ENCODE peak calls at places on chromosomes 4 and X, in six cellular contexts. One of them, this sample, is unnamed.
A peak's percentile ranks its signal among the peaks of the same experiment; 100 is the strongest.

GRCh38 chr4:24809376-24809775 is 14.0 kb downstream of the SOD3 start:
- DNase-seq in fibroblast of lung: no peak
- DNase-seq in esophagus squamous epithelium: no peak
- DNase-seq in thyroid gland: no peak
- DNase-seq in endothelial cell: no peak
- DNase-seq in CD4-positive, alpha-beta T cell: no peak
- DNase-seq in this sample: no peak

GRCh38 chr4:179836179-179837075 is 2394.2 kb upstream of the AGA start:
- DNase-seq in fibroblast of lung: peak; percentile 45
- DNase-seq in esophagus squamous epithelium: no peak
- DNase-seq in thyroid gland: no peak
- DNase-seq in endothelial cell: no peak
- DNase-seq in CD4-positive, alpha-beta T cell: no peak
- DNase-seq in this sample: no peak

GRCh38 chrX:11770320-11770719 is 12.3 kb downstream of the MSL3 start:
- DNase-seq in fibroblast of lung: peak; percentile 40
- DNase-seq in esophagus squamous epithelium: no peak
- DNase-seq in thyroid gland: peak; percentile 10
- DNase-seq in endothelial cell: peak; percentile 9
- DNase-seq in CD4-positive, alpha-beta T cell: no peak
- DNase-seq in this sample: peak; percentile 9

GRCh38 chr4:180380733-180381132 is 1862.5 kb upstream of the TENM3 start:
- DNase-seq in fibroblast of lung: peak; percentile 83
- DNase-seq in esophagus squamous epithelium: no peak
- DNase-seq in thyroid gland: no peak
- DNase-seq in endothelial cell: no peak
- DNase-seq in CD4-positive, alpha-beta T cell: no peak
- DNase-seq in this sample: peak; percentile 16

GRCh38 chrX:55335296-55335695 is 70.6 kb upstream of the PAGE3 start:
- DNase-seq in fibroblast of lung: no peak
- DNase-seq in esophagus squamous epithelium: no peak
- DNase-seq in thyroid gland: no peak
- DNase-seq in endothelial cell: no peak
- DNase-seq in CD4-positive, alpha-beta T cell: no peak
- DNase-seq in this sample: no peak

GRCh38 chr4:185346975-185347601 is 48.6 kb downstream of the LRP2BP start:
- DNase-seq in fibroblast of lung: peak; percentile 92
- DNase-seq in esophagus squamous epithelium: no peak
- DNase-seq in thyroid gland: no peak
- DNase-seq in endothelial cell: no peak
- DNase-seq in CD4-positive, alpha-beta T cell: no peak
- DNase-seq in this sample: no peak

GRCh38 chr4:1469596-1470392 is 63.6 kb upstream of the NKX1-1 start:
- DNase-seq in fibroblast of lung: no peak
- DNase-seq in esophagus squamous epithelium: no peak
- DNase-seq in thyroid gland: no peak
- DNase-seq in endothelial cell: no peak
- DNase-seq in CD4-positive, alpha-beta T cell: no peak
- DNase-seq in this sample: no peak

GRCh38 chrX:78321809-78322208 is 5.6 kb downstream of the CYSLTR1 start:
- DNase-seq in fibroblast of lung: no peak
- DNase-seq in esophagus squamous epithelium: no peak
- DNase-seq in thyroid gland: peak; percentile 3
- DNase-seq in endothelial cell: no peak
- DNase-seq in CD4-positive, alpha-beta T cell: peak; percentile 37
- DNase-seq in this sample: no peak

GRCh38 chr4:176380352-176381157 is 60.8 kb downstream of the SPCS3 start:
- DNase-seq in fibroblast of lung: no peak
- DNase-seq in esophagus squamous epithelium: no peak
- DNase-seq in thyroid gland: peak; percentile 40
- DNase-seq in endothelial cell: no peak
- DNase-seq in CD4-positive, alpha-beta T cell: no peak
- DNase-seq in this sample: peak; percentile 0

GRCh38 chr4:184347251-184348239 is 126.8 kb downstream of the IRF2 start:
- DNase-seq in fibroblast of lung: peak; percentile 74
- DNase-seq in esophagus squamous epithelium: no peak
- DNase-seq in thyroid gland: peak; percentile 46
- DNase-seq in endothelial cell: peak; percentile 11
- DNase-seq in CD4-positive, alpha-beta T cell: no peak
- DNase-seq in this sample: peak; percentile 67

GRCh38 chrX:68658530-68658929 is 11.1 kb downstream of the STARD8 start:
- DNase-seq in fibroblast of lung: no peak
- DNase-seq in esophagus squamous epithelium: no peak
- DNase-seq in thyroid gland: no peak
- DNase-seq in endothelial cell: no peak
- DNase-seq in CD4-positive, alpha-beta T cell: no peak
- DNase-seq in this sample: no peak

GRCh38 chr4:41339812-41340809 is 83.4 kb downstream of the UCHL1 start:
- DNase-seq in fibroblast of lung: peak; percentile 71
- DNase-seq in esophagus squamous epithelium: no peak
- DNase-seq in thyroid gland: peak; percentile 38
- DNase-seq in endothelial cell: peak; percentile 46
- DNase-seq in CD4-positive, alpha-beta T cell: no peak
- DNase-seq in this sample: peak; percentile 24

GRCh38 chr4:149708513-149709175 is 107.0 kb downstream of the IQCM start:
- DNase-seq in fibroblast of lung: peak; percentile 73
- DNase-seq in esophagus squamous epithelium: no peak
- DNase-seq in thyroid gland: no peak
- DNase-seq in endothelial cell: no peak
- DNase-seq in CD4-positive, alpha-beta T cell: no peak
- DNase-seq in this sample: no peak

GRCh38 chr4:53804719-53805118 is 213.4 kb upstream of the LNX1 start:
- DNase-seq in fibroblast of lung: no peak
- DNase-seq in esophagus squamous epithelium: no peak
- DNase-seq in thyroid gland: peak; percentile 20
- DNase-seq in endothelial cell: no peak
- DNase-seq in CD4-positive, alpha-beta T cell: no peak
- DNase-seq in this sample: peak; percentile 54

GRCh38 chrX:33339219-33339618 is 127.9 kb upstream of the DMD start:
- DNase-seq in fibroblast of lung: no peak
- DNase-seq in esophagus squamous epithelium: no peak
- DNase-seq in thyroid gland: no peak
- DNase-seq in endothelial cell: no peak
- DNase-seq in CD4-positive, alpha-beta T cell: no peak
- DNase-seq in this sample: peak; percentile 0

GRCh38 chr4:163672751-163673150 is 178.3 kb downstream of the TMA16 start:
- DNase-seq in fibroblast of lung: no peak
- DNase-seq in esophagus squamous epithelium: no peak
- DNase-seq in thyroid gland: no peak
- DNase-seq in endothelial cell: no peak
- DNase-seq in CD4-positive, alpha-beta T cell: no peak
- DNase-seq in this sample: no peak

GRCh38 chr4:166078956-166079355 is 205.9 kb downstream of the TLL1 start:
- DNase-seq in fibroblast of lung: peak; percentile 3
- DNase-seq in esophagus squamous epithelium: no peak
- DNase-seq in thyroid gland: no peak
- DNase-seq in endothelial cell: no peak
- DNase-seq in CD4-positive, alpha-beta T cell: no peak
- DNase-seq in this sample: no peak

GRCh38 chr4:128570380-128570779 is 239.1 kb upstream of the JADE1 start:
- DNase-seq in fibroblast of lung: no peak
- DNase-seq in esophagus squamous epithelium: peak; percentile 1
- DNase-seq in thyroid gland: no peak
- DNase-seq in endothelial cell: no peak
- DNase-seq in CD4-positive, alpha-beta T cell: no peak
- DNase-seq in this sample: no peak

GRCh38 chr4:20318899-20319291 is 67.2 kb downstream of the SLIT2 start:
- DNase-seq in fibroblast of lung: no peak
- DNase-seq in esophagus squamous epithelium: no peak
- DNase-seq in thyroid gland: no peak
- DNase-seq in endothelial cell: no peak
- DNase-seq in CD4-positive, alpha-beta T cell: no peak
- DNase-seq in this sample: no peak

GRCh38 chrX:23548164-23548563 is 119.1 kb upstream of the PRDX4 start:
- DNase-seq in fibroblast of lung: peak; percentile 66
- DNase-seq in esophagus squamous epithelium: no peak
- DNase-seq in thyroid gland: no peak
- DNase-seq in endothelial cell: no peak
- DNase-seq in CD4-positive, alpha-beta T cell: no peak
- DNase-seq in this sample: no peak

GRCh38 chr4:122309988-122310626 is 68.7 kb upstream of the ADAD1 start:
- DNase-seq in fibroblast of lung: peak; percentile 14
- DNase-seq in esophagus squamous epithelium: no peak
- DNase-seq in thyroid gland: no peak
- DNase-seq in endothelial cell: no peak
- DNase-seq in CD4-positive, alpha-beta T cell: no peak
- DNase-seq in this sample: no peak
- TF ChIP-seq CTCF in fibroblast of lung: no peak
- TF ChIP-seq CTCF in esophagus squamous epithelium: no peak
- TF ChIP-seq CTCF in thyroid gland: no peak
- TF ChIP-seq CTCF in endothelial cell: peak; percentile 80
- TF ChIP-seq CTCF in CD4-positive, alpha-beta T cell: peak; percentile 59
- TF ChIP-seq CTCF in this sample: no peak

DNA sequence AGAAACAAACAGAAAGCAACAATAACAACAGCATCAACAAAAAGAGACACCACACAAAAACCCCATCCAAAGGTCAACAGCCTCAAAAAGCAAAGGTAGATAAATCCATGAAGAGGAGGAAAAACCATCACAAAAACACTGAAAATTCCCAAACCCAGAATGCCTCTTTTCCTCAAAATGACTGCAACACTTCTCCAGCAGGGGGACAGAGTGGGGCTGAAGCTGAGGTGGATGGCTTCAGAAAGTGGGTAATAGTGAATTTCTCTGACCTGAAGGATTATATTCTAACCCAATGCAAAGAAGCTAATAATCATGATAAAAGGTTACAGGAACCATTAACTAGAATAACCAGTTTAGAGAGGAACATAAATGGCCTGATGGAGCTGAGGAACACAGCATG is 888.2 kb downstream of the RAB28 start:
- DNase-seq in fibroblast of lung: no peak
- DNase-seq in esophagus squamous epithelium: no peak
- DNase-seq in thyroid gland: no peak
- DNase-seq in endothelial cell: no peak
- DNase-seq in CD4-positive, alpha-beta T cell: no peak
- DNase-seq in this sample: no peak
- TF ChIP-seq CTCF in fibroblast of lung: no peak
- TF ChIP-seq CTCF in esophagus squamous epithelium: no peak
- TF ChIP-seq CTCF in thyroid gland: no peak
- TF ChIP-seq CTCF in endothelial cell: peak; percentile 53
- TF ChIP-seq CTCF in CD4-positive, alpha-beta T cell: no peak
- TF ChIP-seq CTCF in this sample: no peak

GRCh38 chr4:22240814-22241213 is 275.1 kb downstream of the ADGRA3 start:
- DNase-seq in fibroblast of lung: no peak
- DNase-seq in esophagus squamous epithelium: no peak
- DNase-seq in thyroid gland: no peak
- DNase-seq in endothelial cell: no peak
- DNase-seq in CD4-positive, alpha-beta T cell: no peak
- DNase-seq in this sample: no peak

GRCh38 chr4:22237846-22238513 is 277.9 kb downstream of the ADGRA3 start:
- DNase-seq in fibroblast of lung: peak; percentile 7
- DNase-seq in esophagus squamous epithelium: no peak
- DNase-seq in thyroid gland: peak; percentile 45
- DNase-seq in endothelial cell: no peak
- DNase-seq in CD4-positive, alpha-beta T cell: no peak
- DNase-seq in this sample: no peak

GRCh38 chr4:22238742-22239141 is 277.1 kb downstream of the ADGRA3 start:
- DNase-seq in fibroblast of lung: no peak
- DNase-seq in esophagus squamous epithelium: no peak
- DNase-seq in thyroid gland: peak; percentile 10
- DNase-seq in endothelial cell: no peak
- DNase-seq in CD4-positive, alpha-beta T cell: no peak
- DNase-seq in this sample: no peak

GRCh38 chr4:22235798-22236197 is 280.1 kb downstream of the ADGRA3 start:
- DNase-seq in fibroblast of lung: no peak
- DNase-seq in esophagus squamous epithelium: no peak
- DNase-seq in thyroid gland: no peak
- DNase-seq in endothelial cell: no peak
- DNase-seq in CD4-positive, alpha-beta T cell: no peak
- DNase-seq in this sample: no peak

DNA sequence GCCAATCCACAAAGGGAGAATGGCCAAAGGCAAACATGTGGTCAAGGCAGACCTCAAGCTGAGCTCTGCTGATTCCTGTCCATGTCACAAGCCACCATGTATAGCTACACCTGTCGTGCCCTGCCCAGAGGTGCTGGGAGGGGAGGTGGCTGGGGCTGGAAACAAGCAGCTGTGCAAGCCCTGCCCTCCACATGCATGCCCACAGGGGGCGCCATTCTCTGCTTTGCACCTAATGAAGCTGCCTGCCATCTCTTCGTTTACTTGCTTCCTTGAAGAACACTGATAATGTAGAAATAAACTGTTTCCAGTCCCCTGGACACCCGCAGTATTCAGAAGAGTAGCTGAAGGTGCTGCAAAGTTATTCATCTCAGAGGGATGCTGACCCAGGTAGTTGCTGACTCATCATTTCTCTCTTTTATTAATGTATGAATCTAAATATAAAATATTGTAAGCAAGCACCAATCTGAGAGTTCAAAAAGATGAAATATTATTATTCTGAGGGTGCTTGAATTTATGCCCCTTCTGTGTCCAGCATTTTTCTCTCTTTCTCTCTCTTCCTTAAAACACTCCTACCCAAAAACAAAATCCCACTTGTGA is 278.6 kb downstream of the ADGRA3 start:
- DNase-seq in fibroblast of lung: no peak
- DNase-seq in esophagus squamous epithelium: no peak
- DNase-seq in thyroid gland: peak; percentile 16
- DNase-seq in endothelial cell: peak; percentile 69
- DNase-seq in CD4-positive, alpha-beta T cell: peak; percentile 11
- DNase-seq in this sample: peak; percentile 70
- TF ChIP-seq CTCF in fibroblast of lung: peak; percentile 22
- TF ChIP-seq CTCF in esophagus squamous epithelium: no peak
- TF ChIP-seq CTCF in thyroid gland: no peak
- TF ChIP-seq CTCF in endothelial cell: peak; percentile 83
- TF ChIP-seq CTCF in CD4-positive, alpha-beta T cell: no peak
- TF ChIP-seq CTCF in this sample: peak; percentile 75

GRCh38 chrX:1584237-1585011 is 7.0 kb upstream of the AKAP17A start:
- DNase-seq in fibroblast of lung: no peak
- DNase-seq in esophagus squamous epithelium: no peak
- DNase-seq in thyroid gland: no peak
- DNase-seq in endothelial cell: no peak
- DNase-seq in CD4-positive, alpha-beta T cell: no peak
- DNase-seq in this sample: no peak

GRCh38 chrX:1582686-1583437 is 8.5 kb upstream of the AKAP17A start:
- DNase-seq in fibroblast of lung: peak; percentile 25
- DNase-seq in esophagus squamous epithelium: no peak
- DNase-seq in thyroid gland: no peak
- DNase-seq in endothelial cell: no peak
- DNase-seq in CD4-positive, alpha-beta T cell: peak; percentile 45
- DNase-seq in this sample: peak; percentile 38

GRCh38 chrX:1577845-1578244 is 13.6 kb upstream of the AKAP17A start:
- DNase-seq in fibroblast of lung: no peak
- DNase-seq in esophagus squamous epithelium: no peak
- DNase-seq in thyroid gland: no peak
- DNase-seq in endothelial cell: no peak
- DNase-seq in CD4-positive, alpha-beta T cell: no peak
- DNase-seq in this sample: no peak

GRCh38 chrX:1578511-1579173 is 12.8 kb upstream of the AKAP17A start:
- DNase-seq in fibroblast of lung: no peak
- DNase-seq in esophagus squamous epithelium: no peak
- DNase-seq in thyroid gland: no peak
- DNase-seq in endothelial cell: no peak
- DNase-seq in CD4-positive, alpha-beta T cell: no peak
- DNase-seq in this sample: no peak

DNA sequence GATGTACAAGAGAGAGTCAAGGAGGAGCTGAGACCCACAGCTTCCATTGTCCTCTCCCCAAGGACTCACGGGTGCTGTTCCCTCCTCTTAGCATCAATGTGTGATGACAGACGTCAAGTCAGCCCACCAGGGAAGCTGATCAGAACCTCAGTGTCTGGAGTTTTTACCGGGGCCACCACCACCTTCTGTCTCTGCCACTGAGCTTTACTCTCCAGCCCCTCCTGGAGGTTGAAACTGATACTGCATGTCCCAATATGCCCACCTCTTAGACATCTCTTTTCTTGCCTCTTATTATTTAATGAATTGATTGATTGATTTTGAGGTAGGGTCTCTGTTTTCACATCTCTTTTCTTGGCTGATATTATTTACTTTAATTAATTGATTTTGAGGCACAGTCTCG is 10.3 kb upstream of the AKAP17A start:
- DNase-seq in fibroblast of lung: no peak
- DNase-seq in esophagus squamous epithelium: no peak
- DNase-seq in thyroid gland: peak; percentile 37
- DNase-seq in endothelial cell: no peak
- DNase-seq in CD4-positive, alpha-beta T cell: peak; percentile 51
- DNase-seq in this sample: peak; percentile 55
- TF ChIP-seq CTCF in fibroblast of lung: peak; percentile 28
- TF ChIP-seq CTCF in esophagus squamous epithelium: peak; percentile 41
- TF ChIP-seq CTCF in thyroid gland: peak; percentile 59
- TF ChIP-seq CTCF in endothelial cell: peak; percentile 68
- TF ChIP-seq CTCF in CD4-positive, alpha-beta T cell: peak; percentile 72
- TF ChIP-seq CTCF in this sample: peak; percentile 65